ENCODE peak calls at places on chromosome 10, in four cellular contexts. O is heart right ventricle, W is kidney, T is MM.1S. L is an unnamed sample. For H3K36me3, the result is how much of the 10 kb centered on the place peaks cover.

GRCh38 chr10:79162022-79162421 is 93.3 kb downstream of the ZMIZ1 start:
- DNase-seq in O (no peak), W (no peak), T (no peak), L (no peak)

GRCh38 chr10:11112718-11113117 is 95.0 kb downstream of the CELF2 start:
- DNase-seq in O (no peak), W (no peak), T (no peak), L (no peak)

GRCh38 chr10:113709221-113709838 is 29.6 kb downstream of the CASP7 start:
- DNase-seq in O (no peak), W (no peak), T (no peak), L (peak)

GRCh38 chr10:130577039-130577438 is 440.8 kb downstream of the GLRX3 start:
- DNase-seq in O (no peak), W (no peak), T (no peak), L (no peak)

GRCh38 chr10:51928182-51928581 is 228.8 kb upstream of the CSTF2T start:
- DNase-seq in O (no peak), W (no peak), T (no peak), L (no peak)

GRCh38 chr10:100346351-100346764 is 675 bp upstream of the SCD start:
- DNase-seq in O (peak), W (peak), T (peak), L (peak)

GRCh38 chr10:121080324-121080807 is 229.2 kb downstream of the WDR11 start:
- DNase-seq in O (no peak), W (no peak), T (no peak), L (no peak)

GRCh38 chr10:108582387-108582786 is 1340.9 kb downstream of the XPNPEP1 start:
- DNase-seq in O (no peak), W (no peak), T (no peak), L (peak)

GRCh38 chr10:59678884-59679301 is 30.8 kb downstream of the SLC16A9 start:
- DNase-seq in O (no peak), W (no peak), T (peak), L (no peak)

GRCh38 chr10:96998329-96998888 is 166.3 kb downstream of the LCOR start:
- DNase-seq in O (no peak), W (peak), T (no peak), L (peak)

GRCh38 chr10:31808258-31809218 is 120.1 kb downstream of the ARHGAP12 start:
- DNase-seq in O (peak), W (no peak), T (peak), L (peak)
- TF ChIP-seq CTCF in O (peak), W (peak), T (peak), L (peak)

GRCh38 chr10:101653536-101653935 is 41.4 kb downstream of the FBXW4 start:
- DNase-seq in O (no peak), W (no peak), T (no peak), L (no peak)
- H3K36me3 ChIP-seq in O (half or more), W (under half), T (under half), L (under half)

DNA sequence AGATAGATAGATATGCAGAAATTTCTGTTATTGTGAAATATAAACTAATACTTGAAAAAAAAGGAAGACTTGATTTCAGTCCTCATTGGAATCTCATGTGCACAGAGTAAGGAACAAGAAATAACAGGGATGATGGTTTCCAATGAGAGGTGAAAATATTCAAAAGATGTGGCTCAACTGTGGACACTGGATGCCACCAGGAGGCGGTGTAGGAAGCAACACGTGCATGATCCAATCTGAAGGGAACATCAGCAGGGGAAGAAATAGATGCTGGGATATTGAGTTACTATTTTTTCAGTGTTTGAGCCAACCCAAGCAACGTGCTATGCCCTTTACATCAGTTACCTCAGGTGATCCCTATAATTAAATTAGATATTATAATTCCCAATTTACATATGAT is 710.8 kb upstream of the LRRTM3 start:
- DNase-seq in O (no peak), W (no peak), T (no peak), L (no peak)
- TF ChIP-seq CTCF in O (no peak), W (peak), T (peak), L (peak)

GRCh38 chr10:3100093-3100792 is 32.9 kb downstream of the PFKP start:
- DNase-seq in O (no peak), W (peak), T (no peak), L (no peak)
- H3K36me3 ChIP-seq in O (under half), W (under half), T (under half), L (half or more)

GRCh38 chr10:112631501-112632410 is 184.7 kb downstream of the VTI1A start:
- DNase-seq in O (no peak), W (no peak), T (no peak), L (peak)
- TF ChIP-seq CTCF in O (no peak), W (no peak), T (no peak), L (no peak)

DNA sequence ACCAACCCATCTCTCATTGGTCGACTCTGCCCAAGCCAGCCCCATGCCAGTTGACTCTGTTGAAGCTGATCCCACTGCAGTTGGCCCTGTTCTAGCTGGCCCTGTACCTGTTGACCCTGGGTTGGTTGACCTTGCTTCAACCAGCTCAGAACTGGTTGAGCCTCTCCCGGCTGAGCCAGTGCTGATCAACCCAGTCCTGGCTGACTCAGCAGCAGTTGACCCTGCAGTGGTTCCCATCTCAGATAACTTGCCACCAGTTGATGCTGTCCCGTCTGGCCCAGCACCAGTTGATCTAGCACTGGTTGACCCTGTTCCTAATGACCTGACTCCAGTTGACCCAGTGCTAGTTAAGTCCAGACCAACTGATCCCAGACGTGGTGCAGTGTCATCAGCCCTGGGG is 7.4 kb downstream of the PPRC1 start:
- DNase-seq in O (no peak), W (no peak), T (no peak), L (no peak)
- H3K36me3 ChIP-seq in O (half or more), W (under half), T (under half), L (half or more)

DNA sequence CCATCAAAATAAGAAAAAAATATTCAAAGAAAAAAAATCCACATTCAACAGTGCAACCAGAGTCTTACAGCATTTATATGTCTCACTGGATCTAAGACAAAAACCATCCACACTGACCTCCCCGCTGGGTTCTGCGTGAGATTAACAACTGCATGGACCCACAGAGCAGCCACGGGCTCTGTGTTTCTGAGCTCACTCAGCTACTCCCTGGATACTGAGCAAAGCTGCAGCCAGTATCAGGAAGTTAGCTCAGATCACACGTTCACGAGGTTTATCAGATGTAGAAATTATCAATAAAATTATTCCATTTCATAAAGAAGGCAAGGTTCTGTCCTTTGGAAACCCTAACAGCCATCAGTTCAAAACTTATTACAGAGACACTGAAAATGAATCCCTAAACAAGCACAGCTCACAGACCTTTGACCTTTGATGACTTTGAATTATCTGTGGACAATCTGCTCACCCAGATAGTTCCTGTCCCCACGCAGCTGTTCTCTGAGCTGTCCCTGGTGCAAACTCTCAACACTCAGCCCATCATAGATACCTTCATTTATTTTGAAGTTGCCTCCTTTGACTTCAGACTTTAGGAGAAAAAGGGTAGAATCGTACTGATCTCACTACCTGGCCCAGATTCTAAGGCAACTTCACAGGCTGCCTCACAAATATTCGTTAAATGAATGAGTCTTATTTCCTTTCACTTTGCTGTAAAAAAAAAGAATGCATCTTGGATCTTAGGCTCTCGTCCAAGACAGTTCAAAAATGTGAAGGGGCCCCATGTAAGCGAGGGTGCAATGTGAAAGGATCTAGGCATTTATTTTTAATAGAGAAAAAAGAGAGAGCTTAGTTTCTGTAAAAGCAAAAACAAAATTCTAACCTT is 67.8 kb upstream of the SVIL start:
- DNase-seq in O (no peak), W (no peak), T (no peak), L (no peak)
- TF ChIP-seq CTCF in O (no peak), W (no peak), T (no peak), L (no peak)

GRCh38 chr10:80170641-80171040 is 34.7 kb downstream of the ANXA11 start:
- DNase-seq in O (no peak), W (no peak), T (no peak), L (no peak)
- H3K36me3 ChIP-seq in O (half or more), W (under half), T (under half), L (half or more)

DNA sequence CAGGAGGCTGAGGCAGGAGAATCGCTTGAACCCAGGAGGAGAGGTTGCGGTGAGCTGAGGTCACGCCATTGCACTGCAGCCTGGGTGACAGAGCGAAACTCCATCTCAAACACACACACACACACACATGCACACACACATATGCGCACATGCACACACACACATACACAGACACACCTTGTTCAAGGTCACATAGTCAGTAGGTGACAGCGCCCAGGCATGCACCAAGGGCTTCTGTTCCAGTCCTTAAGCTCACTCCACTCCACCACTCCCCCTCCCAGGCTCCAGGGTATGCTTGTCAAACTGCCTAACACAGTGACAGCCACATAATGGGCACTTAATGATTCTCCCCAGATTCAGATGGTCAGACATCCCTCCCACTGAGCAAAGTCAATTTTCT is 37.0 kb downstream of the KCNMA1 start:
- DNase-seq in O (no peak), W (peak), T (no peak), L (no peak)
- TF ChIP-seq CTCF in O (no peak), W (no peak), T (no peak), L (no peak)

GRCh38 chr10:132664883-132665282 is 121.1 kb downstream of the NKX6-2 start:
- DNase-seq in O (no peak), W (peak), T (no peak), L (no peak)

GRCh38 chr10:132663666-132664365 is 122.1 kb downstream of the NKX6-2 start:
- DNase-seq in O (no peak), W (peak), T (no peak), L (no peak)

GRCh38 chr10:132665946-132666732 is 119.8 kb downstream of the NKX6-2 start:
- DNase-seq in O (no peak), W (peak), T (no peak), L (peak)

GRCh38 chr10:132662186-132662920 is 123.6 kb downstream of the NKX6-2 start:
- DNase-seq in O (no peak), W (no peak), T (no peak), L (no peak)

GRCh38 chr10:132664407-132664806 is 121.5 kb downstream of the NKX6-2 start:
- DNase-seq in O (no peak), W (peak), T (no peak), L (no peak)
- H3K36me3 ChIP-seq in O (under half), W (under half), T (under half), L (under half)